ENCODE peak calls at places on chromosomes 12 and 14, in four cellular contexts. W is H1, P is SK-N-SH, L is K562. G is an unnamed sample.

GRCh38 chr12:121925361-121925725 is 7.0 kb downstream of the CFAP251 start:
- DNase-seq in W (no peak), L (no peak), P (no peak), G (no peak)

GRCh38 chr14:97824218-97824617 is 1027.0 kb downstream of the VRK1 start:
- DNase-seq in P (no peak), L (no peak), W (no peak), G (no peak)

GRCh38 chr12:112362309-112362708 is 19.9 kb downstream of the HECTD4 start:
- DNase-seq in L (no peak), W (no peak), P (no peak), G (no peak)

GRCh38 chr12:98296462-98297079 is 218.8 kb upstream of the TMPO start:
- DNase-seq in P (no peak), L (no peak), W (peak), G (peak)

GRCh38 chr12:53735556-53735955 is 8.3 kb upstream of the CALCOCO1 start:
- DNase-seq in L (no peak), W (no peak), P (no peak), G (no peak)

GRCh38 chr12:15209782-15210181 is 11.4 kb downstream of the RERG start:
- DNase-seq in P (no peak), L (no peak), W (no peak), G (no peak)

GRCh38 chr12:57793920-57794319 is 11.3 kb downstream of the TSFM start:
- DNase-seq in W (no peak), P (no peak), L (no peak), G (no peak)

GRCh38 chr14:73633517-73634332 is 11.1 kb upstream of the DNAL1 start:
- DNase-seq in W (peak), L (peak), P (peak), G (peak)

GRCh38 chr12:13347241-13348043 is 150.9 kb downstream of the EMP1 start:
- DNase-seq in L (no peak), W (no peak), P (no peak), G (no peak)

GRCh38 chr14:99624971-99625370 is 20.0 kb upstream of the HHIPL1 start:
- DNase-seq in W (no peak), P (no peak), L (no peak), G (no peak)

GRCh38 chr12:97875064-97875463 is 412.5 kb downstream of the RMST start:
- DNase-seq in L (no peak), W (no peak), P (no peak), G (peak)

GRCh38 chr12:109458086-109458485 is 19.0 kb downstream of the KCTD10 start:
- DNase-seq in L (no peak), W (no peak), P (no peak), G (no peak)

GRCh38 chr14:74645735-74646134 is 33.7 kb upstream of the LTBP2 start:
- DNase-seq in L (no peak), P (no peak), W (no peak), G (no peak)

GRCh38 chr14:99174081-99174851 is 97.7 kb downstream of the BCL11B start:
- DNase-seq in P (no peak), W (peak), L (no peak), G (peak)

GRCh38 chr12:32431025-32431424 is 31.7 kb downstream of the FGD4 start:
- DNase-seq in L (no peak), P (no peak), W (no peak), G (no peak)

GRCh38 chr14:95226801-95227200 is 69.5 kb upstream of the DICER1 start:
- DNase-seq in W (no peak), P (no peak), L (no peak), G (no peak)

GRCh38 chr14:25607095-25607657 is 557.2 kb upstream of the STXBP6 start:
- DNase-seq in P (no peak), L (no peak), W (no peak), G (no peak)

GRCh38 chr12:12273291-12273957 is 6.6 kb upstream of the LRP6 start:
- DNase-seq in W (no peak), P (no peak), L (no peak), G (no peak)

GRCh38 chr14:81990312-81990761 is 456.7 kb upstream of the SEL1L start:
- DNase-seq in W (peak), P (peak), L (peak), G (peak)

GRCh38 chr14:104888489-104889373 is 23.7 kb downstream of the CEP170B start:
- DNase-seq in W (peak), L (no peak), P (no peak), G (no peak)

GRCh38 chr12:115411121-115411520 is 727.1 kb upstream of the TBX3 start:
- DNase-seq in L (no peak), P (no peak), W (no peak), G (no peak)

GRCh38 chr12:4287325-4288290 is 14.0 kb downstream of the CCND2 start:
- DNase-seq in W (no peak), L (no peak), P (no peak), G (peak)

GRCh38 chr14:104222396-104223036 is 84.1 kb downstream of the KIF26A start:
- DNase-seq in W (no peak), P (no peak), L (no peak), G (peak)

GRCh38 chr12:27424631-27425230 is 21.8 kb upstream of the SMCO2 start:
- DNase-seq in P (peak), W (no peak), L (no peak), G (no peak)

GRCh38 chr14:92531151-92531873 is 17.7 kb downstream of the RIN3 start:
- DNase-seq in W (no peak), P (no peak), L (no peak), G (no peak)

GRCh38 chr14:95774265-95775160 is 60.6 kb upstream of the TCL1A start:
- DNase-seq in P (peak), L (peak), W (peak), G (peak)

GRCh38 chr14:105702275-105702817 is 176.0 kb downstream of the TMEM121 start:
- DNase-seq in W (no peak), P (no peak), L (no peak), G (no peak)

GRCh38 chr14:45426685-45427282 is 173.8 kb upstream of the MIS18BP1 start:
- DNase-seq in P (peak), W (no peak), L (peak), G (no peak)

GRCh38 chr14:99768381-99768780 is 24.8 kb upstream of the EML1 start:
- DNase-seq in W (no peak), L (no peak), P (no peak), G (no peak)

GRCh38 chr12:114396869-114397719 is 8.8 kb downstream of the TBX5 start:
- DNase-seq in P (no peak), W (no peak), L (no peak), G (no peak)

GRCh38 chr14:73312697-73313096 is 75.4 kb downstream of the PAPLN start:
- DNase-seq in P (no peak), L (no peak), W (no peak), G (no peak)

GRCh38 chr12:55717397-55718007 is 1.7 kb downstream of the BLOC1S1 start:
- DNase-seq in L (peak), P (no peak), W (no peak), G (no peak)

DNA sequence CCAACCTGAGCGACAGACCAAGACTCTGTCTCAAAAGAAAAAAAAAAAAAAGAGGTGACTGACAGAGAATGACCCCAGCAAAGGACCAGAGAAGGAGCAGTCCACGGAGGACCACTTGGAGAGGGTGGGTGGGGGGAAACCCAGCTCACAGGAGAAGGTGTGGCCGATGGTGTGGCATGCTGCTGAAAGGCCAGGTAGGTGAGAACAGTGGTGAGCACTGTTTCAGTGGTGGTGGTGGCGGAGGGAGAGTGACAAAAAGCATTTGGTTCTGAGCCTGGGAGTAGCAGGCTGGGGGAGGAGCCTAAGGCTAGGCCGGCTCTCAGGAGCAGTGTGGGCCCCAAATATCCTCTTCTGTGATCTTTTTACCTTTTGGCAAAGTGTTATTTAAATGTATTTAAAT is 63.8 kb downstream of the IRF2BPL start:
- DNase-seq in P (no peak), L (no peak), W (no peak), G (no peak)
- TF ChIP-seq TEAD4 in P (no peak), L (no peak), W (no peak), G (no peak)

GRCh38 chr12:91622981-91623380 is 440.4 kb upstream of the DCN start:
- DNase-seq in P (no peak), W (no peak), L (no peak), G (no peak)
- TF ChIP-seq TEAD4 in P (no peak), W (no peak), L (no peak), G (no peak)

DNA sequence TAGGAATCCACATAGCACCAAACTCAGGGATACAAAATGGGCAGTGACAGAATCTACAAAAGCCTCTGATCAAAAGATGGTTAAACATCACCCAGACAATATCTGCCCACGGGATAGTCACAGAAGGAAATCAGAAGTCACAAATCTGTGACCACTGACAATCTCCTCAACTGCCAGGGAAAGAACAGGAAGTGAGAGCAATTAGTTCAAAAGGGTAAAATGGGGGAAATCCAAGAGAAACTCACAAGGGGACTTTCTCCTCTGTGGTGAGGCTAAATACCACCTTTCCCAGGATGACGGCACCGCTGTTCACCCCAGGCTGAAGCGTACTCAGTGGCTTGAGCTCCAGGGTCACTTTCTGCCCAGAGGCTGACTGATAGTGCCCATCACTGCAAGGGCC is 10.7 kb downstream of the TTC5 start:
- DNase-seq in W (no peak), P (no peak), L (no peak), G (no peak)
- TF ChIP-seq TEAD4 in W (no peak), P (no peak), L (no peak), G (no peak)

GRCh38 chr12:48828293-48828692 is 10.0 kb downstream of the CACNB3 start:
- DNase-seq in W (no peak), L (no peak), P (no peak), G (no peak)

GRCh38 chr12:48827026-48827425 is 8.7 kb downstream of the CACNB3 start:
- DNase-seq in P (no peak), L (no peak), W (no peak), G (no peak)

GRCh38 chr12:48831257-48831656 is 13.0 kb downstream of the CACNB3 start:
- DNase-seq in P (no peak), W (no peak), L (no peak), G (no peak)

GRCh38 chr12:48827513-48828096 is 9.3 kb downstream of the CACNB3 start:
- DNase-seq in W (no peak), L (no peak), P (no peak), G (no peak)

GRCh38 chr12:48828841-48829575 is 10.7 kb downstream of the CACNB3 start:
- DNase-seq in L (no peak), W (no peak), P (no peak), G (no peak)
- TF ChIP-seq TEAD4 in L (no peak), W (no peak), P (no peak), G (no peak)

DNA sequence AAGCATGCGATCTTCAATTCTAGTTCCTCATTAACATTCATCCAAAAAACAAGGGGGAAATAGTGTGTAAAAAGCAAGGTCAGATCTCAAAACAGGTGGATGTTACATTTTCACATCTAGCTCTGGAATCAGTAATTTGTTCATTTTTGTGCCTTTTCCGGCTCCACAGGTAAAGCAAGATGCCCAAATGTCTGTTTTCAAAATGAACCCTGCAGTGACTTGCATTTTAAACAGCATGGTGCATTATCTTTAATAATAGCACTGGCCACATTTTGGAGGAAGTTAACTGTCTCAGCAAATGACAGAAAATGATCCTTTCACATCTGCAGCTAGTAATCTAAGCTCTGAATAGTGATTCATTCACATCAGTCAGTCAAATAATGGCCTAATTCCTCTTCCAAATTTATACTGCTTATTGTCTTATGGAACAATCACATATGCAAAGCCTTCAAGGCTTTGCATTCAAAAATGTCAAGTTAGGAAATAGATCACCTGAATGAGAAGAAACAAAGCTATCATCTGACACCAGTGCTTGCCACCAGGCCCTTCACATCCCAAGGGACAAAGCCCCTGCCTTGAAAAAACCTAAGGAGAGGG is 75.6 kb downstream of the PPM1H start:
- DNase-seq in L (no peak), P (no peak), W (no peak), G (no peak)
- TF ChIP-seq TEAD4 in L (no peak), P (no peak), W (no peak), G (no peak)

GRCh38 chr12:7221486-7221885 is 32.0 kb downstream of the PEX5 start:
- DNase-seq in P (no peak), L (no peak), W (no peak), G (no peak)
- TF ChIP-seq TEAD4 in P (no peak), L (no peak), W (no peak), G (no peak)

GRCh38 chr14:71245659-71246361 is 338.6 kb downstream of the PCNX1 start:
- DNase-seq in W (no peak), P (no peak), L (no peak), G (no peak)
- TF ChIP-seq TEAD4 in W (no peak), P (no peak), L (no peak), G (no peak)

GRCh38 chr14:68364823-68365222 is 428.0 kb downstream of the ZFP36L1 start:
- DNase-seq in W (no peak), P (no peak), L (no peak), G (peak)
- TF ChIP-seq TEAD4 in W (no peak), P (no peak), L (no peak), G (no peak)

DNA sequence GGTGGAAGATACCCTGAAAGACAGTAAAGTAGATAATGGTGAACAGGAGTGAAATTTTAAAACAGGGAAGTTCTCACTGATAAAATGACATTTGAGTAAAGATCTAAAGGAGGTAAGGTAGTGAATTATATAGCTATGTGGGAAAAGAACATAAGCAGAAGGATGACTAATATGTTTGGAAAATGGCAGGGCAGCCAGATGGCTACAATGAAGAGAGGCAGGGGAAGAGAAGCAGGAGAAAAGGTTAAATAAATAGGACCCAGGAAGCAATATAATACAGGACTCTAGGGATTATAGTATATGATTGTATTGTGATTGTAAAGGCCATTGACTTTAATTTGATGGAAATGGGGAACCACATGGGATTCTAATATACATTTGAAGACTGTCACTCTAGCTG is 33.0 kb downstream of the SCFD1 start:
- DNase-seq in L (no peak), P (no peak), W (no peak), G (no peak)
- TF ChIP-seq TEAD4 in L (no peak), P (no peak), W (no peak), G (no peak)

DNA sequence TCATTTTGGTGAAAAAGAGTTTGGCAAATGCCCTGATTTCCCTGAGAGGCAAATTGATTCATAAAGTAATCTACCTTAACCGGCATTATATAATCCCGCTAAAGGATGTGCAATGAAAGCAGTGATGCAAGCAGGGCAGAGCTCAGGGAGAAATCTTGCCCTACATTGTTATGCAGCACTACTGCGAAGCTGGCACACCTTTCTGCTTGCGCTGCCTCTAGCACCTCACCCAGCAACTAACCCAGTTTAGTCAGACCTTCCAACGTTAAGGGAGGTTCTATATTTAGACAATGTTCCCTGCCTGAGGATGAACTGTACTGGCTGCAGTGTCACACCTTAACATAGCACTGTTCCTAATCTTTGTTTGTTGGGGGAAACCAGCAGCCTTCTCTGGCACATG is 60.8 kb upstream of the CCDC196 start:
- DNase-seq in P (no peak), W (no peak), L (no peak), G (no peak)
- TF ChIP-seq TEAD4 in P (no peak), W (no peak), L (no peak), G (no peak)